ENCODE peak calls at places on chromosomes 3 and 15, in six cellular contexts. B, Y, L, N, W and X are unnamed samples.

GRCh38 chr3:120331071-120331470 is 18.1 kb downstream of the LRRC58 start:
- DNase-seq in B (no peak), L (no peak), W (no peak), N (no peak), Y (no peak), X (no peak)

GRCh38 chr3:72143322-72143721 is 358.4 kb upstream of the PROK2 start:
- DNase-seq in Y (no peak), L (no peak), B (no peak), W (peak; percentile 9), N (no peak), X (no peak)

GRCh38 chr15:63593705-63594671 is 3.2 kb upstream of the FBXL22 start:
- DNase-seq in W (no peak), L (no peak), N (no peak), Y (no peak), B (no peak), X (no peak)

GRCh38 chr3:111904376-111905241 is 45.5 kb downstream of the PHLDB2 start:
- DNase-seq in W (peak; percentile 90), L (peak; percentile 91), B (peak; percentile 90), Y (peak; percentile 47), N (no peak), X (no peak)

GRCh38 chr3:179265092-179265491 is 14.2 kb upstream of the KCNMB3 start:
- DNase-seq in W (no peak), N (no peak), B (no peak), Y (no peak), L (no peak), X (no peak)

GRCh38 chr3:52188586-52189404 is 9.2 kb upstream of the ALAS1 start:
- DNase-seq in B (no peak), W (no peak), L (no peak), N (no peak), Y (no peak), X (no peak)

GRCh38 chr3:39414421-39414907 is 7.9 kb downstream of the RPSA start:
- DNase-seq in N (no peak), W (no peak), Y (no peak), L (peak; percentile 6), B (no peak), X (no peak)

GRCh38 chr3:64489361-64490044 is 198.3 kb downstream of the ADAMTS9 start:
- DNase-seq in B (no peak), N (no peak), L (no peak), W (peak; percentile 42), Y (peak; percentile 2), X (no peak)

GRCh38 chr15:44550734-44551133 is 13.8 kb downstream of the EIF3J start:
- DNase-seq in Y (no peak), B (no peak), N (no peak), L (no peak), W (no peak), X (peak; percentile 33)

GRCh38 chr3:35651456-35651855 is 12.1 kb downstream of the ARPP21 start:
- DNase-seq in B (no peak), Y (no peak), N (no peak), W (no peak), L (no peak), X (no peak)

GRCh38 chr3:87691109-87691508 is 367.7 kb downstream of the CGGBP1 start:
- DNase-seq in L (no peak), W (no peak), Y (no peak), B (peak; percentile 79), N (no peak), X (no peak)

GRCh38 chr3:55203006-55203405 is 275.1 kb upstream of the LRTM1 start:
- DNase-seq in W (no peak), N (no peak), L (no peak), B (peak; percentile 35), Y (no peak), X (no peak)

GRCh38 chr3:71926690-71927089 is 141.7 kb upstream of the PROK2 start:
- DNase-seq in B (no peak), L (no peak), N (no peak), Y (no peak), W (no peak), X (no peak)

GRCh38 chr3:129616291-129616690 is 9.8 kb upstream of the PLXND1 start:
- DNase-seq in L (no peak), N (no peak), Y (no peak), W (no peak), B (no peak), X (no peak)

GRCh38 chr3:100563652-100564215 is 45.7 kb upstream of the ADGRG7 start:
- DNase-seq in Y (no peak), W (no peak), B (no peak), N (no peak), L (no peak), X (no peak)

GRCh38 chr15:80849308-80849707 is 70.1 kb downstream of the CEMIP start:
- DNase-seq in W (peak; percentile 91), L (peak; percentile 79), Y (no peak), N (no peak), B (peak; percentile 69), X (no peak)

GRCh38 chr3:13143381-13144004 is 70.3 kb upstream of the IQSEC1 start:
- DNase-seq in Y (no peak), L (no peak), N (no peak), W (no peak), B (no peak), X (peak; percentile 26)

GRCh38 chr3:94049267-94049666 is 13.4 kb downstream of the DHFR2 start:
- DNase-seq in L (no peak), Y (no peak), W (no peak), N (no peak), B (no peak), X (no peak)

GRCh38 chr15:90729266-90729665 is 12.1 kb downstream of the BLM start:
- DNase-seq in L (no peak), B (no peak), W (no peak), N (no peak), Y (no peak), X (no peak)

GRCh38 chr3:172520332-172520831 is 2.8 kb downstream of the TNFSF10 start:
- DNase-seq in B (no peak), L (peak; percentile 65), Y (no peak), N (no peak), W (peak; percentile 19), X (no peak)

GRCh38 chr3:40827942-40828688 is 303.4 kb downstream of the ZNF621 start:
- DNase-seq in W (peak; percentile 53), N (no peak), Y (no peak), L (peak; percentile 4), B (no peak), X (peak; percentile 55)

GRCh38 chr15:66008920-66009572 is 139.8 kb downstream of the RAB11A start:
- DNase-seq in W (peak; percentile 71), B (no peak), Y (no peak), N (no peak), L (no peak), X (peak; percentile 57)

GRCh38 chr3:36969540-36970432 is 23.1 kb downstream of the EPM2AIP1 start:
- DNase-seq in W (peak; percentile 54), N (peak; percentile 23), Y (peak; percentile 43), L (peak; percentile 8), B (peak; percentile 34), X (no peak)

GRCh38 chr15:94864600-94864999 is 633.2 kb downstream of the MCTP2 start:
- DNase-seq in N (no peak), Y (no peak), W (no peak), B (no peak), L (no peak), X (no peak)

GRCh38 chr15:70281811-70282307 is 184.1 kb upstream of the TLE3 start:
- DNase-seq in Y (no peak), W (no peak), L (no peak), B (peak; percentile 39), N (no peak), X (peak; percentile 34)

GRCh38 chr15:92709064-92709463 is 53.5 kb upstream of the FAM174B start:
- DNase-seq in W (no peak), Y (no peak), B (no peak), L (no peak), N (no peak), X (no peak)

GRCh38 chr15:70509282-70510272 is 253.8 kb downstream of the UACA start:
- DNase-seq in N (no peak), B (no peak), W (no peak), Y (no peak), L (no peak), X (no peak)

GRCh38 chr15:74992619-74993018 is 2.7 kb upstream of the SCAMP5 start:
- DNase-seq in N (no peak), Y (no peak), B (no peak), W (no peak), L (no peak), X (no peak)

GRCh38 chr15:33131880-33132279 is 62.6 kb downstream of the FMN1 start:
- DNase-seq in N (no peak), W (no peak), B (peak; percentile 36), Y (no peak), L (no peak), X (no peak)

GRCh38 chr15:75030023-75030413 is 6.6 kb downstream of the PPCDC start:
- DNase-seq in N (no peak), Y (no peak), B (no peak), W (no peak), L (peak; percentile 57), X (no peak)

GRCh38 chr3:138862531-138862923 is 27.8 kb upstream of the PIK3CB start:
- DNase-seq in Y (no peak), L (no peak), N (no peak), B (no peak), W (no peak), X (peak; percentile 59)

GRCh38 chr3:20023663-20024417 is 11.8 kb upstream of the PP2D1 start:
- DNase-seq in L (no peak), N (no peak), W (no peak), Y (no peak), B (no peak), X (no peak)

GRCh38 chr3:123809597-123809996 is 74.5 kb downstream of the MYLK start:
- DNase-seq in N (no peak), L (peak; percentile 41), Y (no peak), W (no peak), B (no peak), X (no peak)

GRCh38 chr3:135217730-135218129 is 422.7 kb downstream of the EPHB1 start:
- DNase-seq in L (no peak), N (no peak), Y (no peak), W (no peak), B (no peak), X (no peak)

GRCh38 chr3:50189274-50189673 is 2.1 kb upstream of the GNAT1 start:
- DNase-seq in N (peak; percentile 21), W (peak; percentile 79), Y (peak; percentile 31), B (peak; percentile 40), L (peak; percentile 77), X (peak; percentile 19)

GRCh38 chr3:15241341-15241740 is 35.3 kb downstream of the CAPN7 start:
- DNase-seq in L (no peak), N (peak; percentile 49), W (peak; percentile 19), B (no peak), Y (no peak), X (peak; percentile 61)

GRCh38 chr3:182947892-182948291 is 32.4 kb downstream of the DCUN1D1 start:
- DNase-seq in N (no peak), B (no peak), L (no peak), Y (no peak), W (no peak), X (no peak)